ENCODE peak calls at places on chromosomes 13 and 19, in eight cellular contexts. K, O, V, L, P, S, A and I are unnamed samples.
A peak's percentile ranks its signal among the peaks of the same experiment; 100 is the strongest.

GRCh38 chr13:38582133-38582532 is 104.7 kb upstream of the FREM2 start:
- DNase-seq in L (no peak), A (no peak), K (peak; percentile 57), S (no peak), V (peak; percentile 34), O (peak; percentile 26), P (no peak), I (no peak)

GRCh38 chr19:46608581-46609345 is 7.6 kb downstream of the CALM3 start:
- DNase-seq in P (no peak), S (no peak), O (no peak), L (no peak), A (no peak), V (no peak), K (no peak), I (no peak)

GRCh38 chr13:42116225-42116624 is 67.8 kb downstream of the DGKH start:
- DNase-seq in O (no peak), L (no peak), A (no peak), P (no peak), S (no peak), K (no peak), V (no peak), I (no peak)

GRCh38 chr13:113968463-113969310 is 5.2 kb downstream of the C13orf46 start:
- DNase-seq in A (no peak), O (no peak), S (no peak), V (no peak), P (no peak), K (no peak), L (no peak), I (no peak)

GRCh38 chr13:34155931-34156607 is 338.1 kb downstream of the RFC3 start:
- DNase-seq in S (no peak), K (peak; percentile 48), O (peak; percentile 56), P (no peak), A (no peak), L (no peak), V (no peak), I (no peak)

GRCh38 chr13:51955841-51956603 is 55.2 kb downstream of the ATP7B start:
- DNase-seq in A (no peak), O (no peak), S (no peak), K (no peak), L (no peak), P (no peak), V (no peak), I (no peak)

GRCh38 chr19:2194513-2195078 is 30.9 kb downstream of the DOT1L start:
- DNase-seq in P (no peak), S (no peak), O (no peak), L (no peak), A (no peak), K (no peak), V (no peak), I (no peak)

GRCh38 chr19:35673121-35673804 is 6.9 kb downstream of the UPK1A start:
- DNase-seq in P (peak; percentile 49), A (no peak), L (no peak), S (no peak), O (peak; percentile 59), V (peak; percentile 74), K (peak; percentile 40), I (peak; percentile 96)

GRCh38 chr13:45255253-45255987 is 54.6 kb upstream of the KCTD4 start:
- DNase-seq in P (no peak), V (no peak), L (no peak), K (no peak), O (no peak), A (no peak), S (no peak), I (no peak)

GRCh38 chr19:55213547-55213946 is 4.2 kb upstream of the PTPRH start:
- DNase-seq in P (no peak), O (no peak), V (no peak), A (no peak), K (no peak), S (no peak), L (no peak), I (no peak)

GRCh38 chr19:45140144-45140503 is 20.7 kb downstream of the NKPD1 start:
- DNase-seq in K (no peak), S (no peak), A (no peak), O (no peak), L (no peak), V (no peak), P (peak; percentile 22), I (no peak)

GRCh38 chr13:64925284-64925683 is 2304.9 kb downstream of the PCDH9 start:
- DNase-seq in S (peak; percentile 51), O (no peak), L (no peak), K (peak; percentile 36), V (no peak), P (no peak), A (no peak), I (no peak)

GRCh38 chr19:42596391-42597071 is 1.8 kb upstream of the CEACAM8 start:
- DNase-seq in A (no peak), K (peak; percentile 20), S (peak; percentile 48), P (peak; percentile 25), V (peak; percentile 68), O (no peak), L (no peak), I (no peak)

GRCh38 chr13:99386911-99387788 is 80.0 kb upstream of the GPR183 start:
- DNase-seq in K (peak; percentile 22), L (no peak), V (peak; percentile 16), O (peak; percentile 29), A (no peak), P (peak; percentile 69), S (peak; percentile 24), I (peak; percentile 75)

GRCh38 chr19:58562126-58563033 is 4.0 kb upstream of the UBE2M start:
- DNase-seq in P (no peak), O (no peak), L (no peak), V (peak; percentile 56), S (no peak), K (peak; percentile 50), A (no peak), I (no peak)

GRCh38 chr13:112734696-112735547 is 45.1 kb downstream of the ATP11A start:
- DNase-seq in S (no peak), O (no peak), A (no peak), V (no peak), K (no peak), P (no peak), L (no peak), I (no peak)

GRCh38 chr19:51514866-51515481 is 13.4 kb upstream of the SIGLEC12 start:
- DNase-seq in A (no peak), O (peak; percentile 36), K (peak; percentile 69), L (no peak), V (peak; percentile 56), S (no peak), P (no peak), I (no peak)